ENCODE peak calls at places on chromosomes 6 and 20, in six cellular contexts. Y is left lung; Q is CD8-positive, alpha-beta T cell; O is uterus; A is heart left ventricle; Z is psoas muscle. T is an unnamed sample.

GRCh38 chr20:25018841-25019240 is 26.3 kb upstream of the APMAP start:
- DNase-seq in Y (peak), Q (no peak), O (no peak), A (no peak), Z (no peak), T (no peak)

GRCh38 chr6:67094431-67094830 is 1387.4 kb upstream of the EYS start:
- DNase-seq in Y (no peak), Q (no peak), O (no peak), A (no peak), Z (no peak), T (no peak)

GRCh38 chr6:163948250-163948649 is 533.7 kb downstream of the QKI start:
- DNase-seq in Y (no peak), Q (no peak), O (no peak), A (no peak), Z (no peak), T (no peak)

GRCh38 chr6:164927288-164928040 is 381.9 kb downstream of the C6orf118 start:
- DNase-seq in Y (no peak), Q (peak), O (no peak), A (peak), Z (peak), T (peak)

GRCh38 chr6:145814035-145814500 is 527 bp downstream of the FBXO30 start:
- DNase-seq in Y (peak), Q (no peak), O (peak), A (peak), Z (peak), T (peak)

GRCh38 chr20:54431545-54431944 is 43.8 kb upstream of the DOK5 start:
- DNase-seq in Y (no peak), Q (no peak), O (no peak), A (no peak), Z (no peak), T (no peak)

GRCh38 chr6:23036401-23036983 is 467.1 kb downstream of the HDGFL1 start:
- DNase-seq in Y (no peak), Q (no peak), O (no peak), A (no peak), Z (no peak), T (no peak)

GRCh38 chr6:126657556-126658129 is 317.7 kb downstream of the CENPW start:
- DNase-seq in Y (no peak), Q (no peak), O (no peak), A (no peak), Z (no peak), T (no peak)

GRCh38 chr6:28771401-28772267 is 152.2 kb downstream of the TRIM27 start:
- DNase-seq in Y (no peak), Q (no peak), O (no peak), A (no peak), Z (no peak), T (no peak)

GRCh38 chr6:33123732-33124524 is 48.1 kb downstream of the HLA-DPB1 start:
- DNase-seq in Y (no peak), Q (no peak), O (no peak), A (no peak), Z (no peak), T (no peak)

GRCh38 chr6:4932506-4932903 is 71.3 kb downstream of the RPP40 start:
- DNase-seq in Y (no peak), Q (no peak), O (no peak), A (no peak), Z (no peak), T (no peak)

GRCh38 chr6:108156938-108157233 is 8.9 kb upstream of the NR2E1 start:
- DNase-seq in Y (no peak), Q (no peak), O (no peak), A (no peak), Z (no peak), T (no peak)

GRCh38 chr6:108157972-108158441 is 7.8 kb upstream of the NR2E1 start:
- DNase-seq in Y (no peak), Q (no peak), O (no peak), A (no peak), Z (no peak), T (no peak)

GRCh38 chr6:108160009-108160408 is 5.8 kb upstream of the NR2E1 start:
- DNase-seq in Y (no peak), Q (no peak), O (no peak), A (no peak), Z (no peak), T (no peak)

GRCh38 chr6:108156180-108156937 is 9.5 kb upstream of the NR2E1 start:
- DNase-seq in Y (no peak), Q (no peak), O (no peak), A (no peak), Z (no peak), T (no peak)

DNA sequence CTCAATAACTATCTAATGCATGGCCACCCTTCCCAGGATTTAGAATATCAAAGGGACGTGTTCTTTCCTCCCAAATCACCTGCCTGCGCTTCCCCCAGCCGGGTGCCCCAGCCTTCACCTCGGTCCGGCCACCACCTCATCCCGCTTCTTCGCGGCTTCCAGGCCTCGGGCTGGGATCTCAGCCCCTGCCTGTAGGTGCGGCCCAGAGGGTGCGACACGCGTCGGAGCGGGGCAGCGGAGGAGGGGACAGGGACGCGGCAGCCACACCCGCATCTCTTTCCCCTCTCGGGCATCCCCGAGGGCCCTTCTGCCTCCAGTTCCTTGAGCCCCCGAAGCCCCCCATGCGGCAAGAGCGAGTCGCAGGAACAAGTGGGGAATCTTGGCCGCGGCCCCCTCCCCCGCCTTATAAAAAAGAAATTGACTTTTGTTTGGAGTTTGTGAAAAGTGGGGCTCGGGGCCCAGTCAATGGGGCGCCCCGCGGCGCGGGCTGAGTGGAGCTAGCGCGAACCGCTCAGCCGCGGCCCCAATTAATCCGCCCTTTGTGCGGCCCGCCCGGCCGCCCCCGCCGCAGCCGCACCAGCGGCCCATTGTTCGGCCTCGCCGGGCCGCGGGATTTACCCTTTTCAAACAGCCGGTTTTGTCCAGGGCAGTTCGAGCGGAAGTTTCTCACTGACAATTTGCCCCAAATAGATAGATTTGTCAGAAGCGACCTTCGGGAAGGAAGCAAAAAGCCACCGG is 8.4 kb upstream of the NR2E1 start:
- DNase-seq in Y (no peak), Q (no peak), O (no peak), A (no peak), Z (no peak), T (no peak)
- H3K4me3 ChIP-seq in Y (peak), Q (no peak), O (no peak), A (peak), Z (peak), T (no peak)

DNA sequence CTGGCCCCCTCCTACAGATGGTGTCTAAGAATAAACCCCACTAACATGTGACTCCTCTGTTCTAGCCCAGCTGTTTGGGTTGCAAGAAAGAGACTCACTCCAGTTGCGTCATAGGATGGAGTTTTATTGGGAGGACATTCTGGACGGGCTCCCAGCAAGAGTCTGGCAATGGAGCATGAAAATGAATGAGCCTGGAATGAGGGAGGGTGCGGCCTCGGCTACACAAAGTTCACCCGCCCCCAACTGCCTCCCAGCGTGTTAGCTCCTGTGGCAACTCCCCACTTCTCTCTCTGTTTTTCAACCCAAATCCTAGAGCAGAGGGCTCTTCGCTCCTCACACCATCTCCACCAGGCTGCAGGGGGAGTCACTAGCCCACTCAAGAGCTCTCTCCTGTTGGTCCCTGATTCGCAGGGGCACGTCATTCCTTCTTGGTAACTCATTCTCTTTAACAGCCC is 5.1 kb upstream of the ADAM33 start:
- DNase-seq in Y (peak), Q (no peak), O (peak), A (peak), Z (peak), T (no peak)
- H3K4me3 ChIP-seq in Y (no peak), Q (no peak), O (no peak), A (no peak), Z (no peak), T (no peak)

GRCh38 chr6:42771741-42772100 is 10.1 kb upstream of the BICRAL start:
- DNase-seq in Y (no peak), Q (no peak), O (no peak), A (no peak), Z (no peak), T (no peak)
- H3K4me3 ChIP-seq in Y (no peak), Q (peak), O (no peak), A (no peak), Z (no peak), T (peak)

DNA sequence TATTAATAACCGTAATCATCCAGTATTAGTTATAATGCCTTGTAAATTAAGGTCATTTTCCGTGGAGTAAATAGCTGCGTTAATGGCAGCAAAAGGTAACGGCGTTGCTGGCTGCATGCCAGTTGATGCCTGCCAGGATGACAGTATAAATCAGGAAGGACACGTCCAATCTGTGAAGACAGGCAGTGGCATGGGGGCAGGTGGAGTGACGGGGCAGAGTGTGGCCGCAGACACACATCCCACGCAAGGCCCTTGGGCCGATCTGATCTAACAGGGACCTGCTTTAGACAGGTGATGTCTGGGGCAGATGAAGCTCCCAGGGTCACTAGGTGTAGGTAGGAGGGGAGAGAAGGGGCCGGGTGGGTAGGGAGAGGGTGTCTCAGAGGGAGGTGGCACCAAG is 49.1 kb downstream of the KCNB1 start:
- DNase-seq in Y (no peak), Q (no peak), O (no peak), A (no peak), Z (no peak), T (no peak)
- H3K4me3 ChIP-seq in Y (no peak), Q (no peak), O (no peak), A (no peak), Z (no peak), T (no peak)

DNA sequence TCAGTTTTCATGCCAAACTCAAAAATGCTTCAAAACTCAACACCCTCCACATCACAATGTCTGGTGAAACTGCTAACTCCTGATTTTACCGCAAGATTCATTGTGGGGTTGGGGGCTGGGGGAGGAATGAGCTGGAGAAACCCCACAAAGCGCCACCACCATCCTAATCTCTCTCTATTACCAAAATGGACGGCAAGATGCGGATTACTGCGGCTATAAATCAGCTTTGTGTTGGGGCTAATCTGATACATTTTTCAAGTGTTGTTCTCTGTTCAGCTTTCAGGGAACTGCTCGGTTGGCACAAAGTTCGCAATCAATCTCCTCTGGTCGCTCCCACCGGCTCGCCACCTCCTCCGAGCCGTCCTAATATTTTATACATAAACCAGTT is 83.7 kb downstream of the TMEM242 start:
- DNase-seq in Y (no peak), Q (no peak), O (no peak), A (no peak), Z (no peak), T (no peak)
- H3K4me3 ChIP-seq in Y (no peak), Q (no peak), O (peak), A (no peak), Z (peak), T (no peak)

GRCh38 chr6:24313477-24314141 is 44.2 kb downstream of the DCDC2 start:
- DNase-seq in Y (no peak), Q (no peak), O (no peak), A (no peak), Z (no peak), T (no peak)

GRCh38 chr6:24307881-24308280 is 50.0 kb downstream of the DCDC2 start:
- DNase-seq in Y (no peak), Q (no peak), O (no peak), A (no peak), Z (no peak), T (no peak)

GRCh38 chr6:24313133-24313476 is 44.8 kb downstream of the DCDC2 start:
- DNase-seq in Y (no peak), Q (no peak), O (no peak), A (no peak), Z (no peak), T (no peak)
- H3K4me3 ChIP-seq in Y (no peak), Q (no peak), O (no peak), A (no peak), Z (no peak), T (no peak)

DNA sequence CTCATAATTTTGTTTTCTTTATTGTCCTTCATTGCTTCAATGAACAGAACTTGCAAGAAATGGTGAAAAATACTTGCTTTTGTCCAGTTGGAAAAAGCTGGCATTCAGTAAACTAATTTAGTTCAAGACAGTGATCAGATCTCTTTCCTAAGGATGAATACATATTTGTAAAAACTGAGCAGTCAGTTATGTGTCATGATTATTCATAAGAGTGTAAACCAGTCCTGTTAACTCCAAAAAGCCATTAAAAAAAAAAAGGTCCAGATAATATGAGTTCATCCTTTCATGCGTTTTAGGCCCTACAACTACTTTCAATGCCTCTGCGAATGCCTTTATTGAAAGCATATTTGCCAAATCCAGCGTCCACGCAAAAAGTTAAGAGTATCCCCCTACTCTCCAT is 609 bp downstream of the PGM3 start:
- DNase-seq in Y (no peak), Q (no peak), O (no peak), A (no peak), Z (no peak), T (no peak)
- H3K4me3 ChIP-seq in Y (peak), Q (peak), O (peak), A (peak), Z (peak), T (peak)

GRCh38 chr6:8180327-8181161 is 78.2 kb upstream of the EEF1E1 start:
- DNase-seq in Y (no peak), Q (no peak), O (no peak), A (no peak), Z (no peak), T (no peak)
- H3K4me3 ChIP-seq in Y (no peak), Q (no peak), O (no peak), A (no peak), Z (no peak), T (no peak)

DNA sequence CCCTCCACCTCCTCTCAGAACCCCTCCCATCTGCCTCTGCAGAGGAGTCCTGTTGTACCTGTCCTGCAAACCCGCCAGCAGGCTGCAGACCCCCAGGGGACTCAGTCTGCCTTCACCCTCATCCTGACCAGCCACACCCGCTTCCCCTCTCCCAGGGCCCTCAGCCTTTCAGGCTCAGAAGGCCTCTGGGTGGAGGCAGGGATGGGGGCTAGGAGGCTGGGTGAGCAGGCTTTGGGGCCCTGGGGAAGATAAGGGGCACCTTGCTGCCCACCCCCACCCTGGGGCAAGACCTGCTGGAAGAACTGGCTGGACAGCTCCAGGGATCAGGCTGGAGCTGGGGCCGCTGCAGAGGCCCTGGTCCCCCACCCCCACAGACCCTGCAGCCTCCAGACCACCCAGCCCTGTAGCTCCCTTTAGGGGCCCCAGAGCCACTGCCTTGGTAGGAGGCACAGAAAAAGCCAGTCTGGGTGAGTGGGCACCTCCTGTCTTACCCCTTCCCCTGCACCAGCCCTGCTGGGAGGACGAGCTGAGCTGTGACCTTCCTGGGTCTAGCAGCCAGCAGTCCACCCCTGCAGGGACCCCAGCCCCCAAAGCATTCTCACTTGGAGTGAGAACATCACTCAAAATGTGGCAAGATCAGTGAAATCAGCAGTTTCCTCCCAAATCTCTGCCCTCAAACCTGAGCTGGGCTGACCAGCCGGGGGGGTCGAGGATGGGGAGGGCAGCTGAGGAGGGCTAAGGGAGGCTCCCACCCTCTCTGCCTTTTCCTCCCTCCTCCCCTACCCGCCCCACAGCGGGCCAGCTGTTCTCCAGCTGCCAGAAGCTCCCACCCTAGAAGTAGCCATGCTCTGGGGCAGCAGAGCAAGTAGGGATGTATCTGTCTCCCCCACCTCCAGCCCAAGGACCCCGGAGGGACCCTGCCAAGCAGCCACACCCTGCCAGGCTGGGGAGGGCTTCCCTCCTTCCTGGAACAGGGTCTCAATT is 5.0 kb downstream of the TEAD3 start:
- DNase-seq in Y (no peak), Q (no peak), O (no peak), A (no peak), Z (no peak), T (no peak)
- H3K4me3 ChIP-seq in Y (no peak), Q (no peak), O (peak), A (no peak), Z (no peak), T (no peak)